ENCODE peak calls at places on chromosomes 12 and 14, in eight cellular contexts. One of them, this sample, is unnamed. For H3K9me3, the result is how much of the 10 kb centered on the place peaks cover.

GRCh38 chr14:76929927-76930326 is 98.6 kb downstream of the IRF2BPL start:
- DNase-seq in uterus: no peak
- DNase-seq in mucosa of descending colon: no peak
- DNase-seq in ascending aorta: no peak
- DNase-seq in CD4-positive, CD25-positive, alpha-beta regulatory T cell: peak
- DNase-seq in CD8-positive, alpha-beta T cell: peak
- DNase-seq in cardiac muscle cell: no peak
- DNase-seq in psoas muscle: no peak
- DNase-seq in this sample: no peak

GRCh38 chr12:104223599-104224168 is 8.1 kb downstream of the TXNRD1 start:
- DNase-seq in uterus: no peak
- DNase-seq in mucosa of descending colon: no peak
- DNase-seq in ascending aorta: no peak
- DNase-seq in CD4-positive, CD25-positive, alpha-beta regulatory T cell: no peak
- DNase-seq in CD8-positive, alpha-beta T cell: no peak
- DNase-seq in cardiac muscle cell: no peak
- DNase-seq in psoas muscle: no peak
- DNase-seq in this sample: no peak

GRCh38 chr14:38882533-38882932 is 220.5 kb downstream of the SEC23A start:
- DNase-seq in uterus: no peak
- DNase-seq in mucosa of descending colon: no peak
- DNase-seq in ascending aorta: no peak
- DNase-seq in CD4-positive, CD25-positive, alpha-beta regulatory T cell: no peak
- DNase-seq in CD8-positive, alpha-beta T cell: no peak
- DNase-seq in cardiac muscle cell: no peak
- DNase-seq in psoas muscle: no peak
- DNase-seq in this sample: no peak

GRCh38 chr14:105140581-105140980 is 28.0 kb downstream of the JAG2 start:
- DNase-seq in uterus: no peak
- DNase-seq in mucosa of descending colon: peak
- DNase-seq in ascending aorta: no peak
- DNase-seq in CD4-positive, CD25-positive, alpha-beta regulatory T cell: no peak
- DNase-seq in CD8-positive, alpha-beta T cell: no peak
- DNase-seq in cardiac muscle cell: no peak
- DNase-seq in psoas muscle: no peak
- DNase-seq in this sample: no peak

GRCh38 chr12:113891737-113892520 is 74.2 kb downstream of the RBM19 start:
- DNase-seq in uterus: no peak
- DNase-seq in mucosa of descending colon: no peak
- DNase-seq in ascending aorta: no peak
- DNase-seq in CD4-positive, CD25-positive, alpha-beta regulatory T cell: no peak
- DNase-seq in CD8-positive, alpha-beta T cell: no peak
- DNase-seq in cardiac muscle cell: no peak
- DNase-seq in psoas muscle: no peak
- DNase-seq in this sample: no peak

GRCh38 chr14:105141486-105142281 is 26.9 kb downstream of the JAG2 start:
- DNase-seq in uterus: no peak
- DNase-seq in mucosa of descending colon: no peak
- DNase-seq in ascending aorta: peak
- DNase-seq in CD4-positive, CD25-positive, alpha-beta regulatory T cell: no peak
- DNase-seq in CD8-positive, alpha-beta T cell: no peak
- DNase-seq in cardiac muscle cell: no peak
- DNase-seq in psoas muscle: peak
- DNase-seq in this sample: peak

GRCh38 chr12:110124184-110124995 is at the start of gene IFT81:
- DNase-seq in uterus: peak
- DNase-seq in mucosa of descending colon: peak
- DNase-seq in ascending aorta: peak
- DNase-seq in CD4-positive, CD25-positive, alpha-beta regulatory T cell: peak
- DNase-seq in CD8-positive, alpha-beta T cell: peak
- DNase-seq in cardiac muscle cell: peak
- DNase-seq in psoas muscle: peak
- DNase-seq in this sample: peak

GRCh38 chr14:100120522-100121269 is 38.7 kb downstream of the DEGS2 start:
- DNase-seq in uterus: no peak
- DNase-seq in mucosa of descending colon: peak
- DNase-seq in ascending aorta: no peak
- DNase-seq in CD4-positive, CD25-positive, alpha-beta regulatory T cell: no peak
- DNase-seq in CD8-positive, alpha-beta T cell: no peak
- DNase-seq in cardiac muscle cell: no peak
- DNase-seq in psoas muscle: no peak
- DNase-seq in this sample: peak

GRCh38 chr12:105368047-105368646 is 37.7 kb downstream of the C12orf75 start:
- DNase-seq in uterus: no peak
- DNase-seq in mucosa of descending colon: no peak
- DNase-seq in ascending aorta: no peak
- DNase-seq in CD4-positive, CD25-positive, alpha-beta regulatory T cell: no peak
- DNase-seq in CD8-positive, alpha-beta T cell: no peak
- DNase-seq in cardiac muscle cell: no peak
- DNase-seq in psoas muscle: no peak
- DNase-seq in this sample: no peak

GRCh38 chr14:90467501-90467900 is 70.7 kb downstream of the CALM1 start:
- DNase-seq in uterus: no peak
- DNase-seq in mucosa of descending colon: no peak
- DNase-seq in ascending aorta: no peak
- DNase-seq in CD4-positive, CD25-positive, alpha-beta regulatory T cell: no peak
- DNase-seq in CD8-positive, alpha-beta T cell: no peak
- DNase-seq in cardiac muscle cell: no peak
- DNase-seq in psoas muscle: no peak
- DNase-seq in this sample: no peak

GRCh38 chr14:104512061-104512460 is 67.5 kb upstream of the C14orf180 start:
- DNase-seq in uterus: no peak
- DNase-seq in mucosa of descending colon: no peak
- DNase-seq in ascending aorta: no peak
- DNase-seq in CD4-positive, CD25-positive, alpha-beta regulatory T cell: no peak
- DNase-seq in CD8-positive, alpha-beta T cell: peak
- DNase-seq in cardiac muscle cell: no peak
- DNase-seq in psoas muscle: no peak
- DNase-seq in this sample: no peak

GRCh38 chr12:111379942-111380554 is 11.2 kb upstream of the PHETA1 start:
- DNase-seq in uterus: no peak
- DNase-seq in mucosa of descending colon: no peak
- DNase-seq in ascending aorta: no peak
- DNase-seq in CD4-positive, CD25-positive, alpha-beta regulatory T cell: no peak
- DNase-seq in CD8-positive, alpha-beta T cell: no peak
- DNase-seq in cardiac muscle cell: no peak
- DNase-seq in psoas muscle: no peak
- DNase-seq in this sample: no peak

GRCh38 chr14:48384786-48385185 is 709.4 kb upstream of the MDGA2 start:
- DNase-seq in uterus: no peak
- DNase-seq in mucosa of descending colon: no peak
- DNase-seq in ascending aorta: no peak
- DNase-seq in CD4-positive, CD25-positive, alpha-beta regulatory T cell: no peak
- DNase-seq in CD8-positive, alpha-beta T cell: no peak
- DNase-seq in cardiac muscle cell: no peak
- DNase-seq in psoas muscle: no peak
- DNase-seq in this sample: no peak

GRCh38 chr12:18382486-18382885 is 121.2 kb downstream of the PIK3C2G start:
- DNase-seq in uterus: no peak
- DNase-seq in mucosa of descending colon: no peak
- DNase-seq in ascending aorta: no peak
- DNase-seq in CD4-positive, CD25-positive, alpha-beta regulatory T cell: no peak
- DNase-seq in CD8-positive, alpha-beta T cell: no peak
- DNase-seq in cardiac muscle cell: no peak
- DNase-seq in psoas muscle: no peak
- DNase-seq in this sample: no peak

GRCh38 chr12:122884860-122885259 is 11.1 kb downstream of the VPS37B start:
- DNase-seq in uterus: no peak
- DNase-seq in mucosa of descending colon: no peak
- DNase-seq in ascending aorta: no peak
- DNase-seq in CD4-positive, CD25-positive, alpha-beta regulatory T cell: no peak
- DNase-seq in CD8-positive, alpha-beta T cell: no peak
- DNase-seq in cardiac muscle cell: no peak
- DNase-seq in psoas muscle: no peak
- DNase-seq in this sample: no peak

GRCh38 chr12:6961278-6961694 is 9.2 kb downstream of the PHB2 start:
- DNase-seq in uterus: peak
- DNase-seq in mucosa of descending colon: peak
- DNase-seq in ascending aorta: no peak
- DNase-seq in CD4-positive, CD25-positive, alpha-beta regulatory T cell: peak
- DNase-seq in CD8-positive, alpha-beta T cell: peak
- DNase-seq in cardiac muscle cell: no peak
- DNase-seq in psoas muscle: peak
- DNase-seq in this sample: peak

GRCh38 chr12:62484234-62484633 is 17.6 kb downstream of the MON2 start:
- DNase-seq in uterus: no peak
- DNase-seq in mucosa of descending colon: no peak
- DNase-seq in ascending aorta: no peak
- DNase-seq in CD4-positive, CD25-positive, alpha-beta regulatory T cell: no peak
- DNase-seq in CD8-positive, alpha-beta T cell: no peak
- DNase-seq in cardiac muscle cell: no peak
- DNase-seq in psoas muscle: no peak
- DNase-seq in this sample: no peak

GRCh38 chr12:32499048-32499447 is 99.7 kb downstream of the FGD4 start:
- DNase-seq in uterus: no peak
- DNase-seq in mucosa of descending colon: no peak
- DNase-seq in ascending aorta: no peak
- DNase-seq in CD4-positive, CD25-positive, alpha-beta regulatory T cell: no peak
- DNase-seq in CD8-positive, alpha-beta T cell: no peak
- DNase-seq in cardiac muscle cell: peak
- DNase-seq in psoas muscle: no peak
- DNase-seq in this sample: no peak

GRCh38 chr12:47190271-47190750 is 110.6 kb upstream of the AMIGO2 start:
- DNase-seq in uterus: no peak
- DNase-seq in mucosa of descending colon: no peak
- DNase-seq in ascending aorta: no peak
- DNase-seq in CD4-positive, CD25-positive, alpha-beta regulatory T cell: no peak
- DNase-seq in CD8-positive, alpha-beta T cell: no peak
- DNase-seq in cardiac muscle cell: no peak
- DNase-seq in psoas muscle: no peak
- DNase-seq in this sample: no peak

GRCh38 chr14:67515386-67516079 is 17.6 kb upstream of the PLEKHH1 start:
- DNase-seq in uterus: no peak
- DNase-seq in mucosa of descending colon: peak
- DNase-seq in ascending aorta: no peak
- DNase-seq in CD4-positive, CD25-positive, alpha-beta regulatory T cell: no peak
- DNase-seq in CD8-positive, alpha-beta T cell: peak
- DNase-seq in cardiac muscle cell: no peak
- DNase-seq in psoas muscle: peak
- DNase-seq in this sample: peak

GRCh38 chr12:20024194-20024593 is 344.1 kb upstream of the PDE3A start:
- DNase-seq in uterus: peak
- DNase-seq in mucosa of descending colon: no peak
- DNase-seq in ascending aorta: no peak
- DNase-seq in CD4-positive, CD25-positive, alpha-beta regulatory T cell: no peak
- DNase-seq in CD8-positive, alpha-beta T cell: no peak
- DNase-seq in cardiac muscle cell: no peak
- DNase-seq in psoas muscle: no peak
- DNase-seq in this sample: no peak

GRCh38 chr14:49919825-49920224 is 26.9 kb downstream of the ARF6 start:
- DNase-seq in uterus: no peak
- DNase-seq in mucosa of descending colon: no peak
- DNase-seq in ascending aorta: no peak
- DNase-seq in CD4-positive, CD25-positive, alpha-beta regulatory T cell: no peak
- DNase-seq in CD8-positive, alpha-beta T cell: no peak
- DNase-seq in cardiac muscle cell: no peak
- DNase-seq in psoas muscle: no peak
- DNase-seq in this sample: no peak

GRCh38 chr12:28032811-28033537 is 60.4 kb upstream of the PTHLH start:
- DNase-seq in uterus: no peak
- DNase-seq in mucosa of descending colon: no peak
- DNase-seq in ascending aorta: no peak
- DNase-seq in CD4-positive, CD25-positive, alpha-beta regulatory T cell: no peak
- DNase-seq in CD8-positive, alpha-beta T cell: no peak
- DNase-seq in cardiac muscle cell: no peak
- DNase-seq in psoas muscle: no peak
- DNase-seq in this sample: no peak

GRCh38 chr14:45786266-45786665 is 533.3 kb upstream of the MIS18BP1 start:
- DNase-seq in uterus: no peak
- DNase-seq in mucosa of descending colon: no peak
- DNase-seq in ascending aorta: no peak
- DNase-seq in CD4-positive, CD25-positive, alpha-beta regulatory T cell: no peak
- DNase-seq in CD8-positive, alpha-beta T cell: no peak
- DNase-seq in cardiac muscle cell: no peak
- DNase-seq in psoas muscle: no peak
- DNase-seq in this sample: no peak
- H3K9me3 ChIP-seq in uterus: under half
- H3K9me3 ChIP-seq in mucosa of descending colon: under half
- H3K9me3 ChIP-seq in ascending aorta: under half
- H3K9me3 ChIP-seq in CD4-positive, CD25-positive, alpha-beta regulatory T cell: under half
- H3K9me3 ChIP-seq in CD8-positive, alpha-beta T cell: under half
- H3K9me3 ChIP-seq in cardiac muscle cell: under half
- H3K9me3 ChIP-seq in psoas muscle: under half
- H3K9me3 ChIP-seq in this sample: under half

GRCh38 chr12:12645485-12645884 is 33.8 kb downstream of the CREBL2 start:
- DNase-seq in uterus: no peak
- DNase-seq in mucosa of descending colon: no peak
- DNase-seq in ascending aorta: no peak
- DNase-seq in CD4-positive, CD25-positive, alpha-beta regulatory T cell: peak
- DNase-seq in CD8-positive, alpha-beta T cell: peak
- DNase-seq in cardiac muscle cell: peak
- DNase-seq in psoas muscle: no peak
- DNase-seq in this sample: no peak
- H3K9me3 ChIP-seq in uterus: under half
- H3K9me3 ChIP-seq in mucosa of descending colon: under half
- H3K9me3 ChIP-seq in ascending aorta: under half
- H3K9me3 ChIP-seq in CD4-positive, CD25-positive, alpha-beta regulatory T cell: under half
- H3K9me3 ChIP-seq in CD8-positive, alpha-beta T cell: under half
- H3K9me3 ChIP-seq in cardiac muscle cell: under half
- H3K9me3 ChIP-seq in psoas muscle: under half
- H3K9me3 ChIP-seq in this sample: under half

GRCh38 chr12:124686001-124686884 is 118.8 kb upstream of the NCOR2 start:
- DNase-seq in uterus: peak
- DNase-seq in mucosa of descending colon: no peak
- DNase-seq in ascending aorta: no peak
- DNase-seq in CD4-positive, CD25-positive, alpha-beta regulatory T cell: no peak
- DNase-seq in CD8-positive, alpha-beta T cell: no peak
- DNase-seq in cardiac muscle cell: no peak
- DNase-seq in psoas muscle: no peak
- DNase-seq in this sample: peak
- H3K9me3 ChIP-seq in uterus: under half
- H3K9me3 ChIP-seq in mucosa of descending colon: under half
- H3K9me3 ChIP-seq in ascending aorta: under half
- H3K9me3 ChIP-seq in CD4-positive, CD25-positive, alpha-beta regulatory T cell: under half
- H3K9me3 ChIP-seq in CD8-positive, alpha-beta T cell: under half
- H3K9me3 ChIP-seq in cardiac muscle cell: under half
- H3K9me3 ChIP-seq in psoas muscle: under half
- H3K9me3 ChIP-seq in this sample: under half

GRCh38 chr12:69843653-69844052 is 18.6 kb downstream of the MYRFL start:
- DNase-seq in uterus: no peak
- DNase-seq in mucosa of descending colon: no peak
- DNase-seq in ascending aorta: no peak
- DNase-seq in CD4-positive, CD25-positive, alpha-beta regulatory T cell: no peak
- DNase-seq in CD8-positive, alpha-beta T cell: no peak
- DNase-seq in cardiac muscle cell: no peak
- DNase-seq in psoas muscle: no peak
- DNase-seq in this sample: no peak
- H3K9me3 ChIP-seq in uterus: under half
- H3K9me3 ChIP-seq in mucosa of descending colon: under half
- H3K9me3 ChIP-seq in ascending aorta: under half
- H3K9me3 ChIP-seq in CD4-positive, CD25-positive, alpha-beta regulatory T cell: under half
- H3K9me3 ChIP-seq in CD8-positive, alpha-beta T cell: under half
- H3K9me3 ChIP-seq in cardiac muscle cell: under half
- H3K9me3 ChIP-seq in psoas muscle: under half
- H3K9me3 ChIP-seq in this sample: under half